ENCODE peak calls at places on chromosomes 7 and 10, in four cellular contexts. One of them, this sample, is unnamed.

GRCh38 chr7:151025924-151026671 is 1.8 kb upstream of the ATG9B start:
- DNase-seq in neural progenitor cell: no peak
- DNase-seq in uterus: no peak
- DNase-seq in cerebellum: no peak
- DNase-seq in this sample: no peak

GRCh38 chr10:93874309-93875031 is 19.3 kb upstream of the SLC35G1 start:
- DNase-seq in neural progenitor cell: no peak
- DNase-seq in uterus: no peak
- DNase-seq in cerebellum: no peak
- DNase-seq in this sample: no peak

GRCh38 chr10:122348512-122348911 is 26.0 kb upstream of the PLEKHA1 start:
- DNase-seq in neural progenitor cell: peak; percentile 86
- DNase-seq in uterus: no peak
- DNase-seq in cerebellum: no peak
- DNase-seq in this sample: no peak

GRCh38 chr7:157980774-157981173 is 606.8 kb downstream of the PTPRN2 start:
- DNase-seq in neural progenitor cell: no peak
- DNase-seq in uterus: no peak
- DNase-seq in cerebellum: no peak
- DNase-seq in this sample: no peak

GRCh38 chr7:105849122-105849855 is 27.1 kb downstream of the ATXN7L1 start:
- DNase-seq in neural progenitor cell: no peak
- DNase-seq in uterus: no peak
- DNase-seq in cerebellum: no peak
- DNase-seq in this sample: no peak

GRCh38 chr10:42979181-42979580 is 97.7 kb upstream of the RET start:
- DNase-seq in neural progenitor cell: no peak
- DNase-seq in uterus: peak; percentile 3
- DNase-seq in cerebellum: no peak
- DNase-seq in this sample: no peak

GRCh38 chr10:3919676-3920308 is 134.8 kb upstream of the KLF6 start:
- DNase-seq in neural progenitor cell: no peak
- DNase-seq in uterus: no peak
- DNase-seq in cerebellum: no peak
- DNase-seq in this sample: no peak

GRCh38 chr10:87923233-87923632 is 59.8 kb downstream of the PTEN start:
- DNase-seq in neural progenitor cell: no peak
- DNase-seq in uterus: no peak
- DNase-seq in cerebellum: no peak
- DNase-seq in this sample: no peak

GRCh38 chr10:106167946-106168345 is 996.6 kb downstream of the SORCS1 start:
- DNase-seq in neural progenitor cell: no peak
- DNase-seq in uterus: no peak
- DNase-seq in cerebellum: no peak
- DNase-seq in this sample: no peak

GRCh38 chr7:130490888-130491771 is 755 bp upstream of the MEST start:
- DNase-seq in neural progenitor cell: peak; percentile 77
- DNase-seq in uterus: peak; percentile 56
- DNase-seq in cerebellum: peak; percentile 47
- DNase-seq in this sample: peak; percentile 74

GRCh38 chr10:92897916-92898315 is 49.6 kb downstream of the EXOC6 start:
- DNase-seq in neural progenitor cell: no peak
- DNase-seq in uterus: no peak
- DNase-seq in cerebellum: no peak
- DNase-seq in this sample: no peak

GRCh38 chr10:77223532-77224460 is 413.8 kb downstream of the KCNMA1 start:
- DNase-seq in neural progenitor cell: no peak
- DNase-seq in uterus: no peak
- DNase-seq in cerebellum: no peak
- DNase-seq in this sample: no peak

GRCh38 chr7:15972767-15973362 is 286.4 kb upstream of the MEOX2 start:
- DNase-seq in neural progenitor cell: no peak
- DNase-seq in uterus: no peak
- DNase-seq in cerebellum: no peak
- DNase-seq in this sample: peak; percentile 19

GRCh38 chr7:27419581-27420177 is 177.1 kb downstream of the EVX1 start:
- DNase-seq in neural progenitor cell: no peak
- DNase-seq in uterus: no peak
- DNase-seq in cerebellum: no peak
- DNase-seq in this sample: no peak

GRCh38 chr7:19369182-19369581 is 224.0 kb upstream of the FERD3L start:
- DNase-seq in neural progenitor cell: no peak
- DNase-seq in uterus: no peak
- DNase-seq in cerebellum: no peak
- DNase-seq in this sample: no peak

GRCh38 chr10:31864834-31865518 is 63.7 kb downstream of the ARHGAP12 start:
- DNase-seq in neural progenitor cell: peak; percentile 19
- DNase-seq in uterus: no peak
- DNase-seq in cerebellum: no peak
- DNase-seq in this sample: no peak

GRCh38 chr7:55086413-55087201 is 67.8 kb downstream of the EGFR start:
- DNase-seq in neural progenitor cell: no peak
- DNase-seq in uterus: no peak
- DNase-seq in cerebellum: no peak
- DNase-seq in this sample: no peak

GRCh38 chr10:99917963-99918825 is 91.6 kb downstream of the DNMBP start:
- DNase-seq in neural progenitor cell: peak; percentile 86
- DNase-seq in uterus: peak; percentile 41
- DNase-seq in cerebellum: no peak
- DNase-seq in this sample: peak; percentile 64

GRCh38 chr10:98316661-98317060 is 48.7 kb upstream of the LOXL4 start:
- DNase-seq in neural progenitor cell: no peak
- DNase-seq in uterus: no peak
- DNase-seq in cerebellum: no peak
- DNase-seq in this sample: no peak

GRCh38 chr7:55059006-55059405 is 40.2 kb downstream of the EGFR start:
- DNase-seq in neural progenitor cell: no peak
- DNase-seq in uterus: no peak
- DNase-seq in cerebellum: no peak
- DNase-seq in this sample: no peak

GRCh38 chr10:72234560-72235095 is 18.6 kb upstream of the ASCC1 start:
- DNase-seq in neural progenitor cell: no peak
- DNase-seq in uterus: no peak
- DNase-seq in cerebellum: no peak
- DNase-seq in this sample: peak; percentile 9

GRCh38 chr10:79181227-79181626 is 112.5 kb downstream of the ZMIZ1 start:
- DNase-seq in neural progenitor cell: no peak
- DNase-seq in uterus: no peak
- DNase-seq in cerebellum: no peak
- DNase-seq in this sample: no peak

GRCh38 chr7:137820156-137820555 is 26.6 kb downstream of the DGKI start:
- DNase-seq in neural progenitor cell: peak; percentile 22
- DNase-seq in uterus: no peak
- DNase-seq in cerebellum: no peak
- DNase-seq in this sample: no peak

GRCh38 chr7:101629171-101629570 is at the start of gene MYL10:
- DNase-seq in neural progenitor cell: no peak
- DNase-seq in uterus: no peak
- DNase-seq in cerebellum: no peak
- DNase-seq in this sample: no peak

GRCh38 chr7:67401492-67401891 is 404.9 kb downstream of the TYW1 start:
- DNase-seq in neural progenitor cell: no peak
- DNase-seq in uterus: no peak
- DNase-seq in cerebellum: no peak
- DNase-seq in this sample: no peak

GRCh38 chr10:62380002-62380401 is 5.8 kb downstream of the ZNF365 start:
- DNase-seq in neural progenitor cell: no peak
- DNase-seq in uterus: no peak
- DNase-seq in cerebellum: no peak
- DNase-seq in this sample: no peak

GRCh38 chr10:101014966-101015581 is 15.5 kb downstream of the LZTS2 start:
- DNase-seq in neural progenitor cell: no peak
- DNase-seq in uterus: no peak
- DNase-seq in cerebellum: no peak
- DNase-seq in this sample: no peak

GRCh38 chr7:5636914-5637313 is 144.5 kb downstream of the RNF216 start:
- DNase-seq in neural progenitor cell: peak; percentile 36
- DNase-seq in uterus: peak; percentile 88
- DNase-seq in cerebellum: no peak
- DNase-seq in this sample: peak; percentile 73